ENCODE peak calls at places on chromosomes 11 and 22, in seven cellular contexts. B, J, X, R, L, N and Q are unnamed samples.

GRCh38 chr11:111978028-111978771 is 41.1 kb downstream of the DIXDC1 start:
- DNase-seq in R (no peak), X (peak), N (peak), B (peak), J (peak), L (peak), Q (no peak)

GRCh38 chr22:45844949-45845613 is 131.9 kb downstream of the WNT7B start:
- DNase-seq in X (no peak), R (no peak), J (no peak), L (no peak), N (no peak), B (no peak), Q (no peak)

GRCh38 chr11:126499124-126499752 is 143.8 kb downstream of the ST3GAL4 start:
- DNase-seq in L (no peak), X (no peak), R (no peak), J (no peak), B (no peak), N (no peak), Q (no peak)

GRCh38 chr11:91239359-91239758 is 985.3 kb upstream of the FAT3 start:
- DNase-seq in L (no peak), R (no peak), J (no peak), X (no peak), B (no peak), N (no peak), Q (no peak)

GRCh38 chr11:5071815-5072214 is 2.4 kb downstream of the OR52E1 start:
- DNase-seq in B (no peak), J (no peak), L (no peak), N (no peak), R (no peak), X (no peak), Q (no peak)

GRCh38 chr11:77530879-77531278 is 57.0 kb upstream of the PAK1 start:
- DNase-seq in L (no peak), R (no peak), J (no peak), B (no peak), N (no peak), X (no peak), Q (no peak)

GRCh38 chr11:45105233-45105992 is 41.0 kb upstream of the PRDM11 start:
- DNase-seq in L (peak), X (peak), N (peak), J (peak), R (peak), B (peak), Q (peak)

GRCh38 chr11:69442012-69442806 is 39.3 kb upstream of the LINC01488 start:
- DNase-seq in N (no peak), L (no peak), J (no peak), B (peak), R (no peak), X (no peak), Q (no peak)

GRCh38 chr11:66568124-66568916 is at the start of gene CTSF:
- DNase-seq in B (peak), X (peak), R (no peak), N (peak), J (peak), L (peak), Q (peak)

GRCh38 chr22:50329236-50329635 is 2.4 kb upstream of the DENND6B start:
- DNase-seq in L (no peak), N (peak), B (no peak), R (no peak), J (no peak), X (no peak), Q (no peak)

GRCh38 chr22:50326959-50327710 is at the start of gene DENND6B:
- DNase-seq in B (peak), X (peak), N (peak), L (peak), J (peak), R (peak), Q (no peak)

GRCh38 chr22:50326225-50326958 is 420 bp downstream of the DENND6B start:
- DNase-seq in B (no peak), J (no peak), R (no peak), X (no peak), L (peak), N (no peak), Q (no peak)

GRCh38 chr22:50325444-50326224 is 1.2 kb downstream of the DENND6B start:
- DNase-seq in B (no peak), X (no peak), N (no peak), L (peak), R (no peak), J (no peak), Q (no peak)

GRCh38 chr22:50327711-50328019 is 853 bp upstream of the DENND6B start:
- DNase-seq in B (no peak), R (no peak), J (no peak), X (no peak), L (no peak), N (no peak), Q (no peak)
- H3K27ac ChIP-seq in B (peak), R (no peak), J (peak), X (peak), L (peak), N (no peak), Q (peak)

DNA sequence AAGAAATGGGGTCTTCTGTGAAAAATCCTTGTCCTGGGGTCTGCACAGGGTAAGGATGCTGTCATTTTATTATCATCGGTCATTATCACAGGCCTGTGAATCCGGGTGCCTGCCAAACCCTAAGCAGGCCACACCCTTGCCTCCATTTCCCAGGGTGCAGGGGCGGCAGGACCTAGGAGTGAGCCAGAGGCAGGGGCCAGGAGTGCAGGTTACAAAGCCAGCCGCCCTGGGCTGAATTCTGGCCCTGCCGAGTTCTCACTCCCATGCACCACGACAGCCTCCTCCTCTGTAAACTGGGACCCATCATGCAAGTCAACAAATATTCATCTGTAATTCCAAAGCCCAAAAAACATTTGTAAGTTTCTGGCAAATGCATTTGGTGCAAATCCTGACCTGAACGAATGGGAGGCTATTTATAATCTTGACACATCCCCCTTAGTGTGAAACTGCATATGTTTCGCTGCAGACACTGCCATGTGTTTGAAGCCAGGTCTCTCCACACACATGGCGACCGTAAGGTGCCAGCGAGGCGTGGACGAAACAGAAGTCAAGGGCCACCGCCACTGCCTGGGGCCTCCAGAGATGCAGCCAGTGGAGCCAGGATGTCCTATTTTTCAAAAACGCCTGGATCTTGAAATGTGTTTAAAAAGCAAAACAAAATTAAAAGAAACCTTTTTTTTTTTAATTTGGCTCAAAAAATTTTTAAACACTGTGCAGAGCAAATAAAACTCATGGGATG is 6.7 kb downstream of the CD5 start:
- DNase-seq in J (no peak), X (no peak), L (no peak), N (no peak), R (no peak), B (no peak), Q (no peak)
- TF ChIP-seq CTCF in J (no peak), X (no peak), L (no peak), N (no peak), R (no peak), B (no peak), Q (no peak)

GRCh38 chr11:1879342-1879940 is 12.3 kb downstream of the PRR33 start:
- DNase-seq in X (no peak), J (no peak), B (peak), L (no peak), N (no peak), R (no peak), Q (no peak)
- H3K27ac ChIP-seq in X (no peak), J (peak), B (peak), L (peak), N (no peak), R (no peak), Q (peak)

DNA sequence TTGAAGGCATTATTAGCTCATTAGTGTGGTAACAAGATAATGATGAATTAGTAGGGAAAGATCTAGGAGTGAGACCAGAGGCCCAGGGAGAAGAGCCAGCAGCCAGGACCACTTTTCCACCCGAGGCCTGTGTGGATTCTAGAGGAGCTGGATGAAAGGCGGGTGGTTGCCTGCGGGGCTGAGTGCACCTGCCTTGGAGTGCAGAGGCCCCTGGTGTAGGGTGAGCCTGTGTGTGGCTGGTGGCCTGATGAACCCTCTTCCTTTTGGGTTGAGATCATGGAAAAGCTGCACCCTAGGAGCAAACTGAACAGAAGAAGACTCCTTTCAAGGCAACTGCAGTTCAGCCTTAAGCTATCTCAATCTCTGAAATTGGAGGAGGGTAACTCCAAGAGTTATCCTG is 5.9 kb upstream of the TP53AIP1 start:
- DNase-seq in L (no peak), J (no peak), X (no peak), B (no peak), R (no peak), N (no peak), Q (no peak)
- TF ChIP-seq CTCF in L (peak), J (peak), X (no peak), B (peak), R (peak), N (peak), Q (peak)

DNA sequence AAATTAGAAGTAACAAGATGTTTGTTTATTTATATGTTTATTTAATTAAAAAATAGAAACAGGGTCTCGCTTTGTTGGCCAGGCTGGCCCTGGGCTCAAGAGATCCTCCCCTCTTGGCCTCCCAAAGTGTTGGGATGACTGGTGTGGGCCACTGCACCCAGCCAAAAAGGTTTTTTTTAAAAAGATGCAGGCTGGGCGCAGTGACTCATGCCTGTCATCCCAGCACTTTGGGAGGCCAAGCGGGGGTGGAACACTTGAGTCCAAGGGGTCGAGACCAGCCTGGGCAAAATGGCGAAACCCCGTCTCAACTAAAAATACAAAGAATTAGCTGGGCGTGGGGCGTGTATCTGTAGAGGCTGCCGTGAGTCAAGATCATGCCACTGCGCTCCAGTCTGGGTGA is 13.4 kb downstream of the DRD4 start:
- DNase-seq in N (no peak), X (no peak), L (no peak), J (no peak), R (no peak), B (no peak), Q (no peak)
- H3K27ac ChIP-seq in N (no peak), X (no peak), L (no peak), J (no peak), R (no peak), B (no peak), Q (no peak)